ENCODE peak calls at places on chromosomes 4 and X, in ten cellular contexts. S, P, O, Y, M, E, T, V, I and Q are unnamed samples.

GRCh38 chr4:2834001-2834921 is 9.4 kb upstream of the ADD1 start:
- DNase-seq in S (no peak), P (no peak), O (no peak), Y (no peak), M (no peak), E (no peak), T (no peak), V (no peak), I (no peak), Q (no peak)

GRCh38 chrX:38939067-38939466 is 137.8 kb downstream of the MID1IP1 start:
- DNase-seq in S (no peak), P (no peak), O (no peak), Y (peak; percentile 25), M (no peak), E (no peak), T (no peak), V (no peak), I (no peak), Q (no peak)

GRCh38 chrX:52217494-52218160 is 32.9 kb downstream of the MAGED4 start:
- DNase-seq in S (peak; percentile 63), P (no peak), O (no peak), Y (no peak), M (no peak), E (no peak), T (no peak), V (no peak), I (no peak), Q (no peak)

GRCh38 chr4:2745981-2746806 is 9.9 kb downstream of the TNIP2 start:
- DNase-seq in S (no peak), P (no peak), O (no peak), Y (peak; percentile 58), M (peak; percentile 92), E (peak; percentile 80), T (no peak), V (peak; percentile 39), I (no peak), Q (peak; percentile 91)

GRCh38 chr4:55010550-55010949 is 114.8 kb downstream of the KDR start:
- DNase-seq in S (no peak), P (no peak), O (no peak), Y (no peak), M (no peak), E (no peak), T (no peak), V (no peak), I (no peak), Q (no peak)

GRCh38 chrX:16665089-16665488 is 15.1 kb downstream of the S100G start:
- DNase-seq in S (no peak), P (no peak), O (no peak), Y (no peak), M (peak; percentile 29), E (no peak), T (no peak), V (no peak), I (no peak), Q (no peak)

GRCh38 chr4:16225139-16225538 is 1.1 kb downstream of the TAPT1 start:
- DNase-seq in S (no peak), P (no peak), O (no peak), Y (no peak), M (no peak), E (no peak), T (no peak), V (no peak), I (no peak), Q (no peak)

GRCh38 chrX:44282753-44283152 is 60.7 kb downstream of the EFHC2 start:
- DNase-seq in S (no peak), P (no peak), O (no peak), Y (no peak), M (no peak), E (no peak), T (no peak), V (no peak), I (no peak), Q (no peak)

GRCh38 chr4:100894339-100894870 is 376.6 kb upstream of the EMCN start:
- DNase-seq in S (no peak), P (no peak), O (no peak), Y (no peak), M (no peak), E (no peak), T (no peak), V (no peak), I (peak; percentile 67), Q (no peak)

GRCh38 chr4:31039382-31039781 is 319.2 kb downstream of the PCDH7 start:
- DNase-seq in S (no peak), P (no peak), O (no peak), Y (no peak), M (no peak), E (no peak), T (no peak), V (no peak), I (no peak), Q (no peak)

GRCh38 chrX:22134681-22135080 is 102.6 kb downstream of the PHEX start:
- DNase-seq in S (no peak), P (no peak), O (peak; percentile 24), Y (no peak), M (peak; percentile 79), E (no peak), T (no peak), V (peak; percentile 39), I (peak; percentile 75), Q (peak; percentile 84)

GRCh38 chr4:110122201-110122600 is 76.2 kb downstream of the ELOVL6 start:
- DNase-seq in S (no peak), P (no peak), O (no peak), Y (no peak), M (no peak), E (no peak), T (no peak), V (no peak), I (no peak), Q (no peak)

GRCh38 chrX:101252634-101253033 is 33.0 kb downstream of the DRP2 start:
- DNase-seq in S (no peak), P (no peak), O (no peak), Y (no peak), M (no peak), E (no peak), T (no peak), V (no peak), I (no peak), Q (no peak)

GRCh38 chr4:82799006-82799881 is 648 bp upstream of the SCD5 start:
- DNase-seq in S (peak; percentile 32), P (no peak), O (peak; percentile 69), Y (no peak), M (no peak), E (no peak), T (no peak), V (no peak), I (peak; percentile 57), Q (no peak)

GRCh38 chr4:163063891-163064290 is 102.8 kb downstream of the NAF1 start:
- DNase-seq in S (no peak), P (no peak), O (no peak), Y (no peak), M (peak; percentile 88), E (no peak), T (no peak), V (peak; percentile 6), I (no peak), Q (peak; percentile 82)

GRCh38 chr4:10441512-10441911 is 15.7 kb downstream of the ZNF518B start:
- DNase-seq in S (no peak), P (no peak), O (peak; percentile 2), Y (no peak), M (no peak), E (no peak), T (no peak), V (no peak), I (peak; percentile 5), Q (no peak)

GRCh38 chrX:154046262-154046771 is 26.6 kb upstream of the IRAK1 start:
- DNase-seq in S (no peak), P (no peak), O (no peak), Y (peak; percentile 34), M (peak; percentile 64), E (no peak), T (peak; percentile 62), V (no peak), I (peak; percentile 86), Q (no peak)

GRCh38 chr4:120007171-120007894 is 59.3 kb downstream of the MAD2L1 start:
- DNase-seq in S (no peak), P (no peak), O (no peak), Y (no peak), M (peak; percentile 74), E (no peak), T (no peak), V (peak; percentile 1), I (peak; percentile 67), Q (no peak)

GRCh38 chr4:8290701-8290970 is 21.1 kb downstream of the HTRA3 start:
- DNase-seq in S (no peak), P (no peak), O (no peak), Y (no peak), M (no peak), E (no peak), T (no peak), V (no peak), I (no peak), Q (no peak)

GRCh38 chrX:151000901-151001301 is 17.8 kb downstream of the HMGB3 start:
- DNase-seq in S (no peak), P (no peak), O (no peak), Y (no peak), M (no peak), E (no peak), T (no peak), V (no peak), I (no peak), Q (no peak)

GRCh38 chr4:139207873-139208403 is 30.9 kb upstream of the ELF2 start:
- DNase-seq in S (no peak), P (no peak), O (no peak), Y (no peak), M (no peak), E (no peak), T (peak; percentile 12), V (no peak), I (no peak), Q (no peak)

GRCh38 chr4:112514449-112515277 is 1.3 kb downstream of the NEUROG2 start:
- DNase-seq in S (peak; percentile 59), P (no peak), O (peak; percentile 64), Y (no peak), M (no peak), E (peak; percentile 16), T (no peak), V (no peak), I (peak; percentile 72), Q (no peak)

GRCh38 chrX:43277879-43278278 is 378.2 kb upstream of the MAOA start:
- DNase-seq in S (no peak), P (no peak), O (no peak), Y (no peak), M (no peak), E (no peak), T (no peak), V (no peak), I (no peak), Q (no peak)

GRCh38 chr4:96969456-96969855 is 1129.6 kb downstream of the PDHA2 start:
- DNase-seq in S (no peak), P (no peak), O (no peak), Y (no peak), M (no peak), E (no peak), T (no peak), V (no peak), I (no peak), Q (no peak)

GRCh38 chr4:80307774-80308465 is 27.6 kb upstream of the CFAP299 start:
- DNase-seq in S (no peak), P (peak; percentile 36), O (peak; percentile 83), Y (no peak), M (peak; percentile 72), E (no peak), T (no peak), V (peak; percentile 6), I (peak; percentile 88), Q (peak; percentile 83)

GRCh38 chr4:100547541-100548208 is 29.9 kb upstream of the EMCN start:
- DNase-seq in S (peak; percentile 59), P (no peak), O (no peak), Y (no peak), M (no peak), E (no peak), T (no peak), V (no peak), I (no peak), Q (no peak)

GRCh38 chrX:115393271-115393670 is 103.8 kb downstream of the LUZP4 start:
- DNase-seq in S (no peak), P (no peak), O (no peak), Y (no peak), M (peak; percentile 72), E (no peak), T (no peak), V (peak; percentile 6), I (no peak), Q (peak; percentile 87)

GRCh38 chr4:76748649-76749048 is 149.3 kb downstream of the SOWAHB start:
- DNase-seq in S (no peak), P (peak; percentile 13), O (peak; percentile 66), Y (no peak), M (peak; percentile 41), E (peak; percentile 42), T (peak; percentile 50), V (peak; percentile 37), I (peak; percentile 12), Q (peak; percentile 13)